ENCODE peak calls at places on chromosomes 4 and X, in seven cellular contexts. M is GM20000, L is EL, X is BJ, R is EH, F is fibroblast of pulmonary artery, D is foreskin keratinocyte. V is an unnamed sample.

GRCh38 chrX:50747471-50747900 is 66.5 kb downstream of the SHROOM4 start:
- DNase-seq in L (peak), R (peak), D (no peak), M (peak), F (no peak), X (peak), V (no peak)

GRCh38 chr4:30436394-30436793 is 283.8 kb upstream of the PCDH7 start:
- DNase-seq in L (no peak), R (no peak), D (no peak), F (no peak), X (no peak), M (no peak), V (no peak)

GRCh38 chrX:23888887-23889501 is 18.7 kb downstream of the APOO start:
- DNase-seq in L (peak), M (no peak), D (no peak), R (peak), X (no peak), F (no peak), V (no peak)

GRCh38 chrX:133229361-133229760 is 11.2 kb upstream of the TFDP3 start:
- DNase-seq in F (no peak), D (peak), X (no peak), L (no peak), M (no peak), R (no peak), V (no peak)

GRCh38 chr4:138576684-138577083 is 334.5 kb upstream of the SLC7A11 start:
- DNase-seq in M (no peak), L (peak), R (peak), D (peak), X (no peak), F (peak), V (no peak)

GRCh38 chr4:150332086-150332485 is 249.9 kb upstream of the MAB21L2 start:
- DNase-seq in D (no peak), R (peak), X (no peak), F (no peak), L (no peak), M (no peak), V (no peak)

GRCh38 chrX:104343408-104344129 is 88.8 kb upstream of the ESX1 start:
- DNase-seq in F (peak), M (peak), D (no peak), L (peak), R (peak), X (peak), V (no peak)

GRCh38 chr4:76091052-76091451 is 16.5 kb downstream of the ART3 start:
- DNase-seq in R (no peak), L (no peak), X (no peak), D (peak), F (no peak), M (no peak), V (no peak)

GRCh38 chrX:96650023-96650422 is 34.6 kb upstream of the DIAPH2 start:
- DNase-seq in R (no peak), L (no peak), F (no peak), X (no peak), D (no peak), M (no peak), V (no peak)

GRCh38 chr4:174538123-174538875 is 16.0 kb upstream of the HPGD start:
- DNase-seq in L (no peak), R (no peak), M (peak), F (no peak), X (no peak), D (no peak), V (no peak)

GRCh38 chr4:42123071-42123644 is 29.3 kb downstream of the BEND4 start:
- DNase-seq in R (no peak), F (no peak), X (no peak), D (no peak), M (no peak), L (no peak), V (no peak)

GRCh38 chr4:183197140-183197539 is 98.1 kb downstream of the WWC2 start:
- DNase-seq in D (no peak), R (no peak), F (no peak), L (no peak), X (no peak), M (no peak), V (no peak)

GRCh38 chrX:66046612-66047235 is 6.8 kb upstream of the VSIG4 start:
- DNase-seq in X (no peak), L (no peak), D (no peak), R (no peak), M (peak), F (no peak), V (no peak)

V was measured in psoas muscle.